ENCODE peak calls at places on chromosomes 2 and 18, in four cellular contexts. F, Y, A and M are unnamed samples.

GRCh38 chr2:159091981-159092380 is 123.5 kb downstream of the TANC1 start:
- DNase-seq in F (no peak), Y (peak), A (no peak), M (no peak)

GRCh38 chr2:68403199-68403644 is 38.1 kb downstream of the PLEK start:
- DNase-seq in F (peak), Y (peak), A (no peak), M (no peak)

GRCh38 chr18:58691256-58691655 is 20.0 kb downstream of the MALT1 start:
- DNase-seq in F (no peak), Y (peak), A (peak), M (no peak)

GRCh38 chr2:234823877-234824376 is 127.9 kb upstream of the SH3BP4 start:
- DNase-seq in F (peak), Y (peak), A (no peak), M (no peak)

GRCh38 chr2:189129971-189130370 is 49.6 kb downstream of the COL5A2 start:
- DNase-seq in F (no peak), Y (peak), A (no peak), M (no peak)

GRCh38 chr2:85754313-85755095 is 713 bp downstream of the ATOH8 start:
- DNase-seq in F (peak), Y (peak), A (no peak), M (no peak)

GRCh38 chr2:66698879-66699278 is 264.0 kb downstream of the MEIS1 start:
- DNase-seq in F (no peak), Y (no peak), A (no peak), M (no peak)

GRCh38 chr18:58058720-58059119 is 14.7 kb downstream of the NEDD4L start:
- DNase-seq in F (no peak), Y (peak), A (no peak), M (no peak)

GRCh38 chr2:177161741-177162440 is 50.7 kb upstream of the HNRNPA3 start:
- DNase-seq in F (peak), Y (peak), A (no peak), M (peak)

GRCh38 chr18:63887424-63887823 is at the start of gene SERPINB2:
- DNase-seq in F (no peak), Y (peak), A (no peak), M (no peak)

GRCh38 chr2:219465659-219466561 is 31.3 kb downstream of the SPEG start:
- DNase-seq in F (no peak), Y (no peak), A (no peak), M (no peak)

GRCh38 chr2:120896126-120896525 is 160.5 kb downstream of the GLI2 start:
- DNase-seq in F (no peak), Y (no peak), A (no peak), M (no peak)

GRCh38 chr2:219473511-219473910 is 25.2 kb upstream of the GMPPA start:
- DNase-seq in F (no peak), Y (no peak), A (no peak), M (no peak)

GRCh38 chr2:191318037-191318728 is 73.0 kb downstream of the MYO1B start:
- DNase-seq in F (peak), Y (no peak), A (no peak), M (peak)

GRCh38 chr2:218301176-218301819 is 9.0 kb upstream of the TMBIM1 start:
- DNase-seq in F (peak), Y (peak), A (peak), M (peak)

GRCh38 chr2:69138247-69138754 is 125.3 kb downstream of the ANTXR1 start:
- DNase-seq in F (no peak), Y (peak), A (no peak), M (no peak)

GRCh38 chr2:29229640-29230039 is 114.4 kb downstream of the CLIP4 start:
- DNase-seq in F (no peak), Y (no peak), A (no peak), M (no peak)

GRCh38 chr2:3121601-3122000 is 256.0 kb downstream of the EIPR1 start:
- DNase-seq in F (no peak), Y (no peak), A (no peak), M (no peak)

GRCh38 chr2:63058742-63059433 is 8.3 kb downstream of the OTX1 start:
- DNase-seq in F (peak), Y (no peak), A (peak), M (no peak)

GRCh38 chr18:35334821-35335220 is 9.4 kb downstream of the ZNF24 start:
- DNase-seq in F (no peak), Y (peak), A (no peak), M (no peak)

GRCh38 chr2:190759749-190760213 is 110.9 kb downstream of the NAB1 start:
- DNase-seq in F (no peak), Y (peak), A (no peak), M (no peak)

GRCh38 chr2:231565915-231566594 is 26.6 kb upstream of the TEX44 start:
- DNase-seq in F (no peak), Y (no peak), A (no peak), M (no peak)

GRCh38 chr2:170882758-170883157 is 46.3 kb upstream of the GORASP2 start:
- DNase-seq in F (no peak), Y (no peak), A (no peak), M (no peak)

GRCh38 chr2:237429761-237430160 is 15.8 kb upstream of the COL6A3 start:
- DNase-seq in F (no peak), Y (no peak), A (no peak), M (no peak)

GRCh38 chr18:74596959-74597661 is 560 bp upstream of the ZNF407 start:
- DNase-seq in F (peak), Y (no peak), A (peak), M (peak)

GRCh38 chr2:235500761-235501662 is 7.2 kb downstream of the AGAP1 start:
- DNase-seq in F (no peak), Y (peak), A (no peak), M (no peak)

GRCh38 chr2:105865222-105865913 is 120.7 kb downstream of the NCK2 start:
- DNase-seq in F (no peak), Y (peak), A (no peak), M (no peak)